ENCODE peak calls at places on chromosomes 13 and 19, in five cellular contexts. J, L, R, I and M are unnamed samples.

GRCh38 chr19:30653646-30654386 is 281.6 kb downstream of the ZNF536 start:
- DNase-seq in J (no peak), I (no peak), R (no peak), L (no peak), M (peak)

GRCh38 chr19:17376935-17377600 is at the start of gene PLVAP:
- DNase-seq in I (peak), L (no peak), J (no peak), R (no peak), M (no peak)

GRCh38 chr13:23399254-23399796 is 34.2 kb downstream of the SACS start:
- DNase-seq in I (no peak), J (no peak), L (no peak), R (no peak), M (peak)

GRCh38 chr13:110890279-110891150 is 24.4 kb downstream of the ANKRD10 start:
- DNase-seq in I (no peak), J (no peak), R (no peak), L (no peak), M (no peak)

GRCh38 chr13:51269039-51269438 is 46.8 kb downstream of the FAM124A start:
- DNase-seq in L (peak), J (no peak), R (no peak), I (no peak), M (no peak)

GRCh38 chr13:113110852-113111315 is 5.3 kb downstream of the F7 start:
- DNase-seq in R (peak), I (no peak), L (no peak), J (peak), M (peak)

GRCh38 chr13:75384881-75385707 is 96.9 kb downstream of the TBC1D4 start:
- DNase-seq in J (no peak), L (no peak), R (no peak), I (no peak), M (no peak)

GRCh38 chr13:86846501-86846900 is 824.7 kb upstream of the SLITRK5 start:
- DNase-seq in R (no peak), I (no peak), L (no peak), J (no peak), M (no peak)

GRCh38 chr13:89205856-89206255 is 1534.7 kb downstream of the SLITRK5 start:
- DNase-seq in R (no peak), L (no peak), I (no peak), J (no peak), M (no peak)

GRCh38 chr19:57830071-57830602 is at the start of gene ZNF587B:
- DNase-seq in I (peak), J (peak), L (no peak), R (peak), M (peak)

GRCh38 chr13:21175656-21176194 is 627 bp downstream of the SKA3 start:
- DNase-seq in I (no peak), L (peak), J (no peak), R (no peak), M (no peak)

GRCh38 chr19:46192990-46193650 is 36.4 kb upstream of the IGFL1 start:
- DNase-seq in J (no peak), I (no peak), L (peak), R (peak), M (no peak)

GRCh38 chr13:110263906-110264305 is 43.1 kb downstream of the COL4A1 start:
- DNase-seq in R (peak), J (no peak), I (no peak), L (no peak), M (peak)

GRCh38 chr19:11705474-11705873 is 33.3 kb downstream of the ZNF823 start:
- DNase-seq in R (no peak), I (no peak), J (no peak), L (no peak), M (no peak)

GRCh38 chr13:113159701-113160100 is 1.3 kb downstream of the PROZ start:
- DNase-seq in J (no peak), L (no peak), R (no peak), I (no peak), M (peak)

GRCh38 chr13:38866649-38867048 is 124.0 kb downstream of the STOML3 start:
- DNase-seq in J (no peak), R (no peak), L (no peak), I (no peak), M (no peak)

GRCh38 chr19:3041756-3042517 is 12.9 kb upstream of the TLE2 start:
- DNase-seq in I (no peak), R (no peak), J (no peak), L (no peak), M (peak)

GRCh38 chr13:37446503-37446902 is 152.1 kb downstream of the POSTN start:
- DNase-seq in L (peak), J (no peak), I (no peak), R (no peak), M (no peak)

GRCh38 chr19:10431943-10432735 is 11.8 kb downstream of the PDE4A start:
- DNase-seq in I (peak), R (peak), J (peak), L (no peak), M (peak)

GRCh38 chr19:46016426-46017094 is 6.3 kb downstream of the PGLYRP1 start:
- DNase-seq in J (peak), L (no peak), I (peak), R (peak), M (peak)

GRCh38 chr13:99162543-99162942 is 38.1 kb upstream of the UBAC2 start:
- DNase-seq in I (no peak), J (no peak), R (no peak), L (no peak), M (no peak)

GRCh38 chr19:15091918-15092753 is 10.1 kb downstream of the OR1I1 start:
- DNase-seq in I (peak), J (peak), L (no peak), R (no peak), M (peak)

GRCh38 chr13:87094646-87095045 is 576.5 kb upstream of the SLITRK5 start:
- DNase-seq in J (no peak), I (no peak), L (no peak), R (no peak), M (no peak)

GRCh38 chr19:1492474-1493006 is 1.6 kb downstream of the REEP6 start:
- DNase-seq in L (no peak), I (no peak), R (no peak), J (no peak), M (no peak)

GRCh38 chr19:5718032-5718578 is 1.8 kb downstream of the LONP1 start:
- DNase-seq in I (no peak), R (no peak), L (no peak), J (no peak), M (no peak)

GRCh38 chr19:19817357-19817756 is 4.2 kb downstream of the ZNF506 start:
- DNase-seq in L (no peak), I (no peak), J (no peak), R (no peak), M (no peak)

GRCh38 chr19:29704562-29705558 is 10.2 kb downstream of the C19orf12 start:
- DNase-seq in J (no peak), R (no peak), L (no peak), I (no peak), M (no peak)

GRCh38 chr19:10230155-10230903 is 802 bp downstream of the S1PR2 start:
- DNase-seq in J (peak), L (no peak), I (peak), R (peak), M (peak)

GRCh38 chr19:53881482-53882390 is at the start of gene PRKCG:
- DNase-seq in I (peak), R (peak), L (no peak), J (peak), M (peak)

GRCh38 chr13:80591978-80592377 is 251.1 kb upstream of the SPRY2 start:
- DNase-seq in R (no peak), I (no peak), J (no peak), L (no peak), M (no peak)
- TF ChIP-seq CTCF in R (no peak), I (no peak), J (no peak), L (no peak), M (no peak)

DNA sequence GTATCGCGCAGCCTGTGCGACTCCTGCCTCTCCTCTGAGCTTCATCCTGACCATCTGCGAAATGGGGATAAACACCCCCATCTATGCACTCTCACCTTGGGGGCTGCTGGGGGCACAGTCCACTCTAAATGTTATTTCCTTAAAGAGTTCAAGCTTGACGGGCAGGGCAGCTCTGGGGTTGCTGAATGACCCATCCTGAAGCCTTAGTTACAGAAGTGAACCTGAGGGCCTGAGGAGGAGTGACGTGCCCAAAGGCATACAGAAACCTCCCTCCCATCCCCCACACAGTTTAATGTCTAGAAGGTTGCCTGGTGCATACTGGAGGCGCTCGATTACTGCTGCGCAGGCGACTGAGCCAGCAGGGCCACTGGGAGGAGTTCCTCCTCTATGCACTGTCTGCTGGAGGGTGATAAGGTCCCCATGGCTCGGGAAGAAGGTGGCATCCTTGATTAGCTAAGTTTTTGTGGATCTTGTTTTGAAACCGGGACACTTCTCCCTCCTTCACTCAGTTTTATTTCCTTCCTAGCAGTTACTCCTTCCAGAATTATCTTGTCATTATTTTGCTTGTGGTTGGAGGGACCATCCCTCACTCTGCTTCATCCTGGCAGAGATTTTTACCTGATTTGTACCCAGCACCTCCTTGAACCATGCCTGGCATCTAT is 572 bp upstream of the FKBP8 start:
- DNase-seq in R (no peak), L (no peak), J (peak), I (peak), M (peak)
- TF ChIP-seq CTCF in R (no peak), L (no peak), J (no peak), I (no peak), M (no peak)

DNA sequence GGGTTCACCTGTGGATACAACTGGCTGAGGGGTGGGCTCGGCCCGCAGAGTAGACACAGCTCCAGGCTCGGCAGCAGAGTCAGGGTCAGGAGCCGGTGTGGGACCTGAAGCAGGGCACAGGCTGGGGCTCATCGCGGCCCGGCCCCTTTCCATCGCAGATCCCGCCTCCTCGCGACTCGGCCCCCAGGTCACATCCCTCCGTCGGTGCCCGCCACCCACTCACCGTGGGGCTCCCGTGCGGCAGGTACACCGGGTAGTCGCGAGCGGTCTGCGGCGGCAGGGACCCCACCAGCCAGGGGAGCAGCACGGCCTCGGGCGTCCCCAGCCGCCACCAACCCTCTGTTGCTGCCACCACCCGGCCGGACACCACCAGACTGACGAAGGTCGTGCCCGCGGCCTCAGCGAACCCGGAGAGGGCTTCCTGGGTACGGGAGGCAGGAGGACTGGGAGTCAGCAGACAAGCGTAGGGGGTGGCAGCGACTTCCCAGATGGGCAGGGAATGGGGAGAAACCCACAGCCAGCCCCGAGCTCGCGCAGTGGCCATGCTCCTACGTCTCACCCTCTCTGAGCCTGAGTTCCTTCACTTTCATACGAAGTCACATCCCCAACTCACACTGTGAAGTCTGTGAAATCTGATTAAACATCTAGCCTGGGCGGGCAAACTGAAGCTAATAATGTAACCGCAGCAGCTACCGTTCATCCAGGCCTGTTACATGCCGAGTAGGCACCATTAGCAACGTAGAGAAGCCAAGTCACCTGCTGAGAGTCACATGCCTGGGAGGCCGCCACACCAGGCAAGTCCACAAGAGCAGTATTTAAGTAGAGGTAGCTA is 3.7 kb downstream of the FUZ start:
- DNase-seq in L (no peak), I (peak), J (peak), R (peak), M (peak)
- TF ChIP-seq CTCF in L (peak), I (no peak), J (no peak), R (peak), M (peak)

DNA sequence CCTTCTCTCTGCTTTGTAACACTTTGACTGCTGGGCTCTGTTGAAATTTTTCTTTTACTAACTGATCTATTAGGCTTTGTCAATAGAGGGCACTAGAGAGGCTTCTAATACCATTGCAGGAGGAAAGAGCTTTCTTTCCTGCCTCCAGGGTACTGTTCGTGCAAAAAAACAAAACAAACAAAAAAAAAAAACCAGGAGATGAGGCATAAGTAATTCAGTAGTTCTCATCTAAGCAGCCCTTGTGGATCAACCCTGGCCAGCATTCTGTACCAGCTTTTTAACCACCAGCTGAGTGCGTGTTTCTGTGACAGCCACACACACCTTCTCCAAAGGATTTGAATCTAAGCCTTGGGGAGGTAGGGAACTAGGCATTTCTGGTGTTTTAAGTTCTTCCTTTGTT is 1707.6 kb upstream of the SLC10A2 start:
- DNase-seq in R (no peak), J (no peak), I (peak), L (peak), M (no peak)
- TF ChIP-seq CTCF in R (peak), J (peak), I (peak), L (peak), M (peak)

DNA sequence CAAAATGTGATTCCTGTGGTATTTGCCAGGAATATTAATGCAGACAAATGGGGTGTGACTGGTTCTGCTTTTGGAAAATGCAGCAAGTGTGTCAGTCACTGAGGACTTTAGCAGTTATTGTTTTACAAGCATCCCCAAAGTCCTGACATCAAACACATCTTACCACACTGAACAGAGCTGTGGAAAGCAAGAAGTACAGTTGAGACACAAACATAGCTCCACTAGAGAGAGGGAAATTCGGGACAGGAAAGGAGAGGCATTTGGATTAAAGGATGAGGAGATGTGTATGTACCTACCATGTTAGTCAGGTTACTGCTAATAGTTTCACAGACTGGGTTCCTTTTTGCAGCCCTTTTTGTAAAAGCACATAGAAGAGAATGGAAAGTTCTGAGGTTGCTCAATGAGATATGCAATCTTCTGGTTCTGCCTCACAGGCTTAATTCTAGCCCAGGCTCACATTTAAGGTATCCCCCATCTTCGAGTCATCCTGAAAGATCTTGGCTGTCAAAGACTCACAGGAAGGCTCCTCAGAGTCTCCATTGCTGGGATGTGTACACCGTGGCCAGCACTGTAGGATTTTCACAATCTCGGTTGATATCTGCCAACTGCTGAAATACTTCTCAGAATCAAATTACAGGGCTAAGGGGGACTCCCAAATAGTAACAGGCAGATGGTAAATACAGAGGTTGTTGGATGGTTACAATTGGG is 316.6 kb downstream of the DNAJC15 start:
- DNase-seq in J (no peak), I (no peak), R (no peak), L (no peak), M (no peak)
- TF ChIP-seq CTCF in J (no peak), I (no peak), R (no peak), L (no peak), M (no peak)